ENCODE peak calls at places on chromosomes 6 and 20, in four cellular contexts. D is GM20000, V is GM23338, H is ascending aorta. W is an unnamed sample.

GRCh38 chr20:10537850-10538480 is 102.9 kb downstream of the SLX4IP start:
- DNase-seq in D (no peak), V (no peak), H (no peak), W (no peak)

GRCh38 chr6:89895273-89895874 is 1.1 kb downstream of the GJA10 start:
- DNase-seq in D (no peak), V (peak), H (no peak), W (no peak)

GRCh38 chr20:36645998-36646397 is at the start of gene SLA2:
- DNase-seq in D (peak), V (no peak), H (no peak), W (peak)

GRCh38 chr20:59412896-59413295 is 112.5 kb downstream of the EDN3 start:
- DNase-seq in D (no peak), V (peak), H (no peak), W (no peak)

GRCh38 chr6:13766201-13766634 is 48.1 kb downstream of the MCUR1 start:
- DNase-seq in D (peak), V (no peak), H (no peak), W (no peak)

GRCh38 chr20:48284837-48285236 is 499.6 kb upstream of the SULF2 start:
- DNase-seq in D (no peak), V (no peak), H (no peak), W (no peak)

GRCh38 chr20:6480328-6481030 is 287.0 kb upstream of the BMP2 start:
- DNase-seq in D (no peak), V (no peak), H (no peak), W (no peak)

GRCh38 chr20:20637998-20638397 is 74.4 kb downstream of the RALGAPA2 start:
- DNase-seq in D (no peak), V (no peak), H (no peak), W (no peak)

GRCh38 chr6:30163090-30163917 is at the start of gene TRIM15:
- DNase-seq in D (no peak), V (peak), H (no peak), W (no peak)

GRCh38 chr6:105459049-105459448 is 56.2 kb upstream of the PREP start:
- DNase-seq in D (peak), V (no peak), H (no peak), W (peak)

DNA sequence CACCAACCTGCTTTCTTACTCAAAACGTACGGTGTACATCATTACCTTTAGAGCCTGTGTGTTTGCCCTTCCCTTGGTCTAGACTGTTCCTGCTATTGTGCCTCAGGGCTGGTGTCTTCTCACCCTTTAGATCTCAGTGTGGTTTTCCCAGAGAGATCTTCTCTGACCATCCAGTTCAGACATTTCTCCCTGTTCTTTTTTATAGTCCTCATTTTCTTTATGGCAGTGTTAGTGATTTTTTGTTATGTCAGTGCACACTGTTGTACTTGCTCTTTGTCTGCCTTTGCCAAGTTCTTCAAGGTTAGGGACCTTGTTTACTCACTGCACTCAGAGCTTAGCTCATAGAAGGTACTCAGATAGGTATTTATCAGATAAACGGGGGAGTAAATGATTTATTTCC is 82.8 kb downstream of the ATRN start:
- DNase-seq in D (no peak), V (no peak), H (no peak), W (no peak)
- TF ChIP-seq CTCF in D (no peak), V (no peak), H (no peak), W (no peak)

DNA sequence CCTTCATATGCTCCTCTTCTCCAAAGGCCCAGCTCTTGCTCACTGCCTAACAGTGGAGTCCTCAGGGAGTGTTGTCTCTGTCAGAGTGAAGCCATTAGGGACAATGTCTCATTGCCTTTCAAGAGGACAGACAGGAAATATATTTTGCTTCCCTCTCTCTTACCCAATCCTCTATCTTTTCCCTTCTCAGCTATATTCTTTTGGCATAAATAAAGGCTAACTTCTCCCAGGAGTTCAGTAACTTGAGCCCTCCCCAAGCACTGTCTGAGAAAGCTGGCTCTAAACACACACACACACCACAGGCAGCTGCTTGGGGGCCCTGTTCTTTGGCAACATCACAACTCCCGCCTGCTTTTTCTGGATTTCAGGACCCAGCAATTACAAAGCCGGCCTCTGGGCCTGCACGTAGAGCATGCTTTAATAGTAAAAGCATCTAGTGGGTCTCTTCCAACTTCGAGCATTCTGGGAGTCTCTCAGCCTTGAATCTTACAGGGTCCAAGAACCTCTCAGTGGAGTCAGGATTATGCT is 34.7 kb upstream of the LAMA4 start:
- DNase-seq in D (no peak), V (peak), H (peak), W (no peak)
- TF ChIP-seq CTCF in D (no peak), V (no peak), H (no peak), W (no peak)

DNA sequence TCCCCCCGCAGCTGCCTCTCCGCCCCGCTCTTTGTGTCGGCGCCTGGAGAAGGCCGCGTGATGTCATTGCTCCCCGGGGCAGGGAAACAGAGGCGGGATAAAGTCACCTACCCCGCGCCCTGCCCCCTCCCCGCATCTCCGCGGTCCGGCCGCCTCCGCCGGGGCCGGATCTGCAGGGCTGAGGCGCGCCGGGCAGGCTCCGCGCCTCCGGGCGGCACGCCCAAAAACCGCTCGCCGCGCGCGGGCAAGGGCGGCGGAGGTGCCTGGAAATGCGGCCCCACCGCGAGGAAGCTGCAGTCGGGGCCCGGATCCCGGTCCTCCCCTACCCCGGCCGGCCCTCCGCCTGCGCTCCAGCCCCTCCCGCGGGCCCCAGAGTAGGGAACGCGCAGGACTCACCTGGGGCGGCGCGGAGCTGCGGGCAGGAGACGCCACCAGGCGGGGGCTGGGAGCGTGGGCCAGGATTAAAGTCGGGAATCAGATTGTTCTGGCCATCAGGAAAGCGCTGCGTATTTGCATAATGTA is at the start of gene FAXC:
- DNase-seq in D (peak), V (peak), H (no peak), W (peak)
- TF ChIP-seq CTCF in D (no peak), V (peak), H (no peak), W (no peak)

GRCh38 chr6:170424634-170425126 is 118.1 kb downstream of the FAM120B start:
- DNase-seq in D (no peak), V (no peak), H (peak), W (no peak)

GRCh38 chr6:170421921-170422320 is 115.4 kb downstream of the FAM120B start:
- DNase-seq in D (no peak), V (no peak), H (no peak), W (no peak)

GRCh38 chr6:170420791-170421776 is 114.5 kb downstream of the FAM120B start:
- DNase-seq in D (no peak), V (no peak), H (no peak), W (no peak)

GRCh38 chr6:170423030-170423429 is 116.5 kb downstream of the FAM120B start:
- DNase-seq in D (peak), V (peak), H (peak), W (no peak)

DNA sequence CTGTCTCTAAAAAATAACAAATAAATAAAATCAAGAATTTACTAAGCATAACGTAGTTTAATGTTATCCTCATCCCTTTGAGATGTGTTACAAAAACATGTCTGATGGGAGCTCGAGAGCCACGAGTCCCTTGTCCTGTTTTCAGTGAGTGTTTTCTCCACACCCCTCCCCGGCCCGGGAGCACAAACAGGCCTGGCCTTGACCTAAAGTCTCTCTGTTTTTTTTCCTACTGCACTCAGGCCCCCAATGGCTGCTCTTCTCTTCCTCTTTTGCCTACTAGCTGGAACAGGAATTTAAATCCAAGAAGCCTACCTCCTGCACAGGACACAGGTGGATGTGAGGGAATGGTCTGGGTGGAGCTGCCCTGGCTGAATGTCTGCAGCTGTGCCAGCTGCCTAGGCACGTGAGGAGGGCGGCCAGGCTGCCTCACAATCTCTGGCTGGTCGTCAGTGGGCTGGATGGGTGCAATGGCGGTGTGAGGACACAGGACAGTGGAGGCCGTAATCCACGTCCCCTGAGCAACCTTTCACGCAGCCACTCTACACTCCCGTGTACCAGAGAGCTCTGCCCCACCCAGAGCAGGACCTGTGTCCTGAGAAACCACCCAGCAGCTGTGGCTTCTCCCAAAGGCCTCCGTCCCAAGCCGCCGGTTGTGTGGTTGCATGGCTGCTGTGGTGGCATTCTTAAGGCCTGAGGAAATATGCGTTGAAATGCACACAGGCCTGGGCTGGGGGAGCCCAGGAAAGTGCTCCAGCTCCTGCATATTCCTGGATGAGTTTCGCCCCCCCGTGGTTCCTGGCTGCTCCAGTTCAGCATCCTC is 117.5 kb downstream of the FAM120B start:
- DNase-seq in D (no peak), V (no peak), H (peak), W (no peak)
- TF ChIP-seq CTCF in D (no peak), V (no peak), H (no peak), W (no peak)

DNA sequence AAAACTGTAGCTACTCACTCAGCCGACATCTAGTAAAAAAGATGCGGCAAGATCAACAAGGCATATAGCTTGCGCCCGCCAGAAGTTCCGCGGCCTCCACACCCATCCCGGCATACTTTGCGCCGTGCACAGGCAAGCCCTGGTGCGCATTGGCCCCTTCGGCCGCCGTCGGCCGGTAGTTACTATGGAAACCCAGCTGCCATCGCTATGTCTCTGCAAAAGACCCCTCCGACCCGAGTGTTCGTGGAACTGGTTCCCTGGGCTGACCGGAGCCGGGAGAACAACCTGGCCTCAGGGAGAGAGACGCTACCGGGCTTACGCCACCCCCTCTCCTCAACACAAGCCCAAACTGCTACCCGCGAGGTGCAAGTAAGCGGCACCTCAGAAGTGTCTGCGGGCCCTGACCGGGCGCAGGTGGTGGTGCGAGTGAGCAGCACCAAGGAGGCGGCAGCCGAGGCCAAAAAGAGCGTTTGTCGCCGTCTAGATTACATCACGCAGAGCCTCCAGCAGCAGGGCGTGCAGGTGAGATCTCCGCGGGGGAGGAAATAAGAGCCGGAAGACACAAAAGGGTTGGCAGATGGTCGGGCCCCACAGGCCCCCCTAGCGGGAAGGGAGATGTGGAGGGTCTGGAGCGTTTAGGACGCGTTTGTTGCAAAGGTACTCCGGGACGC is at the start of gene IRAK1BP1:
- DNase-seq in D (peak), V (peak), H (peak), W (peak)
- TF ChIP-seq CTCF in D (no peak), V (no peak), H (no peak), W (peak)

GRCh38 chr6:151442359-151442758 is 9.6 kb downstream of the RMND1 start:
- DNase-seq in D (no peak), V (no peak), H (no peak), W (no peak)

GRCh38 chr6:151443449-151443848 is 8.5 kb downstream of the RMND1 start:
- DNase-seq in D (no peak), V (no peak), H (no peak), W (no peak)

GRCh38 chr6:151440498-151440897 is 11.4 kb downstream of the RMND1 start:
- DNase-seq in D (peak), V (no peak), H (no peak), W (peak)

GRCh38 chr6:151440930-151441329 is 11.0 kb downstream of the RMND1 start:
- DNase-seq in D (no peak), V (no peak), H (no peak), W (peak)

GRCh38 chr6:151441390-151442166 is 10.3 kb downstream of the RMND1 start:
- DNase-seq in D (no peak), V (no peak), H (no peak), W (no peak)
- TF ChIP-seq CTCF in D (no peak), V (no peak), H (no peak), W (no peak)

DNA sequence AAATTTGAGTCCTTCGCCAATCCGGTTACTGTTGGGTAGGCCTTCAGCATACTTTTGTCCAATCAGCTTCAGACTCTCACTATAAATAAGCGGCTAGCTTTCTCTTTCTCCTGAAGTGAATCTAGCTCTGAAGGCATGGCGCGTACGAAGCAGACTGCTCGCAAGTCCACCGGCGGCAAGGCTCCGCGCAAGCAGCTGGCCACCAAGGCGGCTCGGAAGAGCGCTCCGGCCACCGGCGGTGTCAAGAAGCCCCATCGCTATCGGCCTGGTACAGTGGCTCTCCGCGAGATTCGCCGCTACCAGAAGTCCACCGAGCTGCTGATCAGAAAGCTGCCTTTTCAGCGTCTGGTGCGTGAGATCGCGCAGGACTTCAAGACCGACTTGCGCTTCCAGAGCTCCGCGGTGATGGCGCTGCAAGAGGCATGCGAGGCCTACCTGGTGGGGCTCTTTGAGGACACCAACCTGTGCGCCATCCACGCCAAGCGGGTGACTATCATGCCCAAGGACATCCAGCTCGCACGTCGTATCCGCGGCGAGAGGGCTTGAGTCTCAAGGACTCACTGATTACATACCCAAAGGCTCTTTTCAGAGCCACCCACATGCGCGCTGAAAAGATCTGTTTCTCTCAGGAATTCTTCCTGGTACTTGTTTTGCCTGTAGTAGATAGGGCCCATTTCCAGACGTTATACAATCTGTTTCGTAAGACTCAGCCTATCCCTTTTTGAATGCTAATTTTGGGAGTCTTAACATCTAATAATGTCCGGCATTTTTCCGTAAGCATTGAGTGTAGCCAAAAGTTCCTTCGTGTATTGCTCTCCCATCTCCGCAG is 102.0 kb downstream of the OR2B2 start:
- DNase-seq in D (peak), V (peak), H (peak), W (peak)
- TF ChIP-seq CTCF in D (no peak), V (no peak), H (peak), W (peak)

GRCh38 chr20:1332749-1333300 is 3.9 kb upstream of the SDCBP2 start:
- DNase-seq in D (no peak), V (no peak), H (no peak), W (no peak)

GRCh38 chr20:1334370-1334731 is 5.4 kb upstream of the SDCBP2 start:
- DNase-seq in D (no peak), V (no peak), H (no peak), W (no peak)

GRCh38 chr20:1333462-1334369 is 4.8 kb upstream of the SDCBP2 start:
- DNase-seq in D (no peak), V (no peak), H (no peak), W (no peak)

GRCh38 chr20:1335961-1336698 is 7.2 kb upstream of the SDCBP2 start:
- DNase-seq in D (no peak), V (no peak), H (no peak), W (no peak)

GRCh38 chr20:1334761-1335160 is 5.8 kb upstream of the SDCBP2 start:
- DNase-seq in D (no peak), V (peak), H (no peak), W (no peak)
- TF ChIP-seq CTCF in D (no peak), V (peak), H (no peak), W (no peak)

W was measured in GM13977.